ENCODE peak calls at places on chromosome 2, in ten cellular contexts. G is H9; O is AG04449; F is astrocyte of the spinal cord; U is neural progenitor cell; Q is epithelial cell of esophagus; P is AG09319; S is activated CD8-positive, alpha-beta T cell treated with anti-CD3 and anti-CD28 coated beads for 36 hours; N is dorsolateral prefrontal cortex; D is astrocyte of the cerebellum. H is an unnamed sample.

GRCh38 chr2:74261204-74261864 is 62.9 kb downstream of the MTHFD2 start:
- DNase-seq in O (no peak), N (no peak), U (peak), P (no peak), F (peak), G (peak), S (no peak), D (no peak), Q (peak), H (no peak)

GRCh38 chr2:184598313-184599053 is at the start of gene ZNF804A:
- DNase-seq in Q (peak), U (peak), G (peak), O (no peak), F (peak), D (no peak), N (peak), P (no peak), S (peak), H (peak)

GRCh38 chr2:100222844-100223243 is 80.5 kb upstream of the AFF3 start:
- DNase-seq in P (no peak), F (no peak), D (no peak), N (no peak), U (no peak), S (no peak), G (no peak), Q (no peak), O (no peak), H (no peak)

GRCh38 chr2:44510246-44510645 is 148.5 kb downstream of the CAMKMT start:
- DNase-seq in O (no peak), D (no peak), Q (peak), F (no peak), N (no peak), G (no peak), U (no peak), S (no peak), P (no peak), H (no peak)

GRCh38 chr2:17388790-17389189 is 129.4 kb downstream of the RAD51AP2 start:
- DNase-seq in D (no peak), Q (peak), F (peak), S (no peak), U (no peak), N (no peak), P (no peak), O (no peak), G (no peak), H (no peak)

GRCh38 chr2:175436076-175436475 is 254.6 kb upstream of the ATP5MC3 start:
- DNase-seq in N (no peak), Q (peak), U (no peak), G (no peak), F (no peak), P (no peak), O (no peak), D (no peak), S (no peak), H (no peak)

GRCh38 chr2:56892381-56892780 is 708.6 kb downstream of the CCDC85A start:
- DNase-seq in D (no peak), O (no peak), G (no peak), S (no peak), U (no peak), F (no peak), N (no peak), Q (no peak), P (no peak), H (no peak)

GRCh38 chr2:95337829-95338228 is 40.7 kb downstream of the KCNIP3 start:
- DNase-seq in G (no peak), D (no peak), U (no peak), O (no peak), F (no peak), Q (no peak), S (no peak), N (no peak), P (no peak), H (no peak)

GRCh38 chr2:152407204-152407721 is 72.3 kb downstream of the FMNL2 start:
- DNase-seq in D (no peak), S (peak), F (peak), N (peak), G (peak), Q (peak), P (no peak), U (peak), O (no peak), H (peak)

GRCh38 chr2:128449226-128450061 is 130.8 kb upstream of the HS6ST1 start:
- DNase-seq in P (no peak), O (no peak), U (peak), G (peak), D (no peak), S (no peak), N (no peak), F (no peak), Q (no peak), H (no peak)

GRCh38 chr2:129001926-129002325 is 683.3 kb upstream of the HS6ST1 start:
- DNase-seq in N (no peak), S (no peak), U (no peak), G (no peak), Q (no peak), F (no peak), O (no peak), D (no peak), P (no peak), H (no peak)

GRCh38 chr2:161990741-161991140 is 83.3 kb downstream of the DPP4 start:
- DNase-seq in N (no peak), U (no peak), S (no peak), P (peak), F (peak), D (peak), O (peak), Q (peak), G (no peak), H (no peak)

GRCh38 chr2:55519908-55520885 is 679 bp downstream of the CFAP36 start:
- DNase-seq in G (no peak), N (no peak), O (no peak), S (peak), F (peak), P (no peak), D (no peak), U (peak), Q (peak), H (no peak)

GRCh38 chr2:137986268-137986667 is 22.0 kb downstream of the HNMT start:
- DNase-seq in P (no peak), D (no peak), N (no peak), U (no peak), O (no peak), G (no peak), S (no peak), F (no peak), Q (no peak), H (no peak)

GRCh38 chr2:24304098-24304497 is 56.2 kb downstream of the ITSN2 start:
- DNase-seq in S (no peak), F (peak), N (peak), G (no peak), P (peak), U (peak), D (peak), Q (peak), O (peak), H (no peak)

GRCh38 chr2:138058427-138058826 is 94.2 kb downstream of the HNMT start:
- DNase-seq in F (no peak), G (no peak), U (no peak), S (no peak), Q (no peak), N (no peak), D (no peak), P (no peak), O (no peak), H (no peak)

GRCh38 chr2:159710601-159711180 is 1.6 kb upstream of the MARCHF7 start:
- DNase-seq in D (no peak), G (no peak), S (no peak), P (no peak), N (no peak), U (no peak), F (peak), Q (peak), O (no peak), H (no peak)

GRCh38 chr2:29053680-29054400 is 20.5 kb downstream of the PCARE start:
- DNase-seq in N (no peak), U (no peak), G (no peak), P (no peak), D (no peak), F (no peak), S (no peak), Q (peak), O (no peak), H (no peak)

GRCh38 chr2:85888020-85888744 is 608 bp downstream of the ST3GAL5 start:
- DNase-seq in O (no peak), G (peak), Q (no peak), U (peak), N (peak), F (no peak), S (peak), D (no peak), P (no peak), H (no peak)

GRCh38 chr2:174717273-174717672 is 47.0 kb downstream of the CHRNA1 start:
- DNase-seq in F (peak), U (no peak), N (no peak), S (peak), G (no peak), O (peak), D (peak), P (no peak), Q (no peak), H (no peak)

GRCh38 chr2:217277646-217278048 is 417.8 kb upstream of the TNP1 start:
- DNase-seq in Q (peak), O (peak), N (peak), G (no peak), D (peak), P (no peak), S (no peak), F (peak), U (no peak), H (no peak)

DNA sequence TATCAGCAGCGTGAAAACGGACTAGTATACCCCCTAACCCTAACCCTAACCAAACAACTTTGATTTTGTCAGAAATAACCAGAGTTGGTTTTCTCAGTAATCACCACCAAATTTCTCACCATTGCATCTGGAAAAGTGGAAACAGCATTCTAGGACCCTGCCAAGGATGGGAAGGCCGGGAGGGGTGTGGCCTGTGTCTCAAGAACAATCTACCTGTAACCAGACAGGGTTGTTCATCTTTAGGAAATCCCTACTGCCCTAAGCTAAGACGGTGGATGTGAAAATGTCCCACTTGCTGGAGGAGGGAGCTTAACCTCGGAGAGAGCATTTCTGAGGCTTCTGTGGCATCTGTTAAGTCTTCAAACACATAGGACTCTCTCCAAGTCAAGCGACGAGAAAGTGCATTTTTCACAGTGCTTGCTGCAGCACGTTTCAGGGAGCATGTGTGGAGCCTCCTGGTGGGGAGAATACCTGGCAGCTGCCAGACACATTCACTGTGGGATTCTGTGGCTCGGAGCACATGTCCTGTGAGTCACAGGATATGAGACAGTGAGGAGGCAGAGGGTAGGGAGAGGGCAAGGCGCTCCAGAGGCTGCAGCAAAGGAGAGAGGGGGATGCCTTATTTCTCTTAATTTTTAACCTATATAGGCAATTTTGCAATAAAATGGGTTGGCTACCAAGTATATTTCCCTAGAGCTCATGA is 207.5 kb downstream of the SPP2 start:
- DNase-seq in U (peak), P (peak), O (peak), G (peak), N (peak), D (peak), S (peak), Q (peak), F (peak), H (no peak)
- TF ChIP-seq CTCF in U (peak), P (peak), O (peak), G (peak), N (peak), D (peak), S (no peak), Q (peak), F (peak), H (peak)

GRCh38 chr2:143083636-143084035 is 45.6 kb upstream of the ARHGAP15 start:
- DNase-seq in P (peak), S (peak), G (no peak), Q (peak), F (peak), D (peak), O (peak), N (no peak), U (no peak), H (no peak)

GRCh38 chr2:143075711-143076110 is 53.5 kb upstream of the ARHGAP15 start:
- DNase-seq in O (no peak), G (no peak), N (no peak), P (no peak), F (no peak), S (no peak), U (no peak), D (no peak), Q (no peak), H (no peak)

GRCh38 chr2:143081616-143082015 is 47.6 kb upstream of the ARHGAP15 start:
- DNase-seq in G (no peak), F (no peak), Q (peak), S (no peak), P (no peak), N (no peak), O (no peak), D (no peak), U (no peak), H (no peak)

GRCh38 chr2:143078106-143078505 is 51.1 kb upstream of the ARHGAP15 start:
- DNase-seq in O (no peak), N (no peak), D (no peak), F (no peak), Q (no peak), G (no peak), U (no peak), S (no peak), P (no peak), H (no peak)
- TF ChIP-seq CTCF in O (no peak), N (peak), D (no peak), F (peak), Q (no peak), G (no peak), U (no peak), S (no peak), P (no peak), H (no peak)

GRCh38 chr2:898319-898718 is 52.3 kb upstream of the SNTG2 start:
- DNase-seq in G (peak), N (no peak), D (no peak), Q (no peak), O (no peak), S (no peak), P (no peak), U (peak), F (no peak), H (peak)
- TF ChIP-seq CTCF in G (peak), N (no peak), D (peak), Q (no peak), O (no peak), S (no peak), P (peak), U (peak), F (peak), H (peak)

GRCh38 chr2:233319256-233319655 is 11.6 kb downstream of the SAG start:
- DNase-seq in D (no peak), G (no peak), N (no peak), U (no peak), O (no peak), F (no peak), Q (no peak), S (no peak), P (no peak), H (no peak)
- TF ChIP-seq CTCF in D (no peak), G (no peak), N (no peak), U (no peak), O (no peak), F (no peak), Q (no peak), S (no peak), P (no peak), H (no peak)

GRCh38 chr2:101518470-101519172 is 43.7 kb upstream of the RFX8 start:
- DNase-seq in O (no peak), F (peak), Q (peak), N (peak), S (no peak), U (peak), D (no peak), P (no peak), G (peak), H (peak)
- TF ChIP-seq CTCF in O (peak), F (peak), Q (peak), N (peak), S (no peak), U (peak), D (peak), P (peak), G (peak), H (peak)

H was measured in neural crest cell.